ENCODE peak calls at places on chromosomes 2 and 18, in ten cellular contexts. Q is WTC11; E is dermis blood vessel endothelial cell; R is endothelial cell of umbilical vein; X is T follicular helper cell; B is RWPE1; G is stimulated activated CD8-positive, alpha-beta memory T cell treated with anti-CD3 and anti-CD28 coated beads, Interleukin-7, amount 100 ng/mL, for 48 hours; J is kidney tubule cell; V is left lung; K is AG10803. F is an unnamed sample.

GRCh38 chr18:76620326-76620813 is 125.3 kb upstream of the ZNF516 start:
- DNase-seq in B (no peak), V (peak), K (peak), J (peak), Q (peak), R (peak), E (peak), X (no peak), G (peak), F (no peak)

GRCh38 chr18:33841221-33841967 is 263.4 kb downstream of the ASXL3 start:
- DNase-seq in K (no peak), E (no peak), R (no peak), J (no peak), X (no peak), B (no peak), V (no peak), G (no peak), Q (no peak), F (no peak)

GRCh38 chr2:53829669-53830290 is 30.0 kb downstream of the GPR75 start:
- DNase-seq in B (no peak), X (no peak), E (no peak), K (no peak), R (no peak), G (no peak), J (no peak), V (no peak), Q (no peak), F (no peak)

GRCh38 chr2:49069829-49070228 is 84.5 kb downstream of the FSHR start:
- DNase-seq in R (no peak), V (no peak), J (peak), E (no peak), X (no peak), Q (no peak), B (no peak), G (no peak), K (no peak), F (no peak)

GRCh38 chr2:195542067-195542466 is 115.0 kb upstream of the SLC39A10 start:
- DNase-seq in G (no peak), J (no peak), K (no peak), Q (no peak), E (no peak), X (no peak), R (no peak), V (no peak), B (no peak), F (no peak)

GRCh38 chr2:165627463-165627862 is 158.0 kb downstream of the CSRNP3 start:
- DNase-seq in G (no peak), R (peak), K (peak), B (peak), V (no peak), J (peak), E (no peak), Q (no peak), X (no peak), F (no peak)

GRCh38 chr2:176158855-176159677 is 2.0 kb downstream of the HOXD3 start:
- DNase-seq in K (no peak), E (no peak), J (peak), G (no peak), R (no peak), Q (no peak), B (no peak), X (no peak), V (no peak), F (no peak)

GRCh38 chr2:138514173-138514572 is 12.6 kb downstream of the SPOPL start:
- DNase-seq in Q (no peak), G (no peak), K (no peak), E (no peak), B (no peak), R (no peak), X (no peak), V (no peak), J (no peak), F (no peak)

GRCh38 chr2:217491271-217491670 is 511.5 kb downstream of the TNS1 start:
- DNase-seq in R (no peak), G (no peak), Q (no peak), B (no peak), E (no peak), V (no peak), K (no peak), J (no peak), X (no peak), F (no peak)

GRCh38 chr2:30823452-30823851 is 16.2 kb upstream of the CAPN13 start:
- DNase-seq in G (no peak), Q (no peak), K (no peak), R (no peak), E (no peak), J (no peak), B (no peak), X (no peak), V (no peak), F (no peak)

GRCh38 chr2:71671203-71671602 is 217.8 kb downstream of the DYSF start:
- DNase-seq in X (no peak), B (no peak), R (no peak), J (no peak), E (no peak), Q (no peak), V (no peak), K (no peak), G (no peak), F (no peak)

GRCh38 chr2:182565941-182566567 is 139.2 kb upstream of the PDE1A start:
- DNase-seq in J (peak), E (no peak), Q (no peak), K (no peak), B (no peak), X (no peak), V (no peak), R (no peak), G (no peak), F (no peak)

GRCh38 chr2:149329068-149329467 is 1.3 kb upstream of the LYPD6 start:
- DNase-seq in X (no peak), B (peak), G (no peak), K (no peak), V (no peak), E (peak), R (peak), Q (peak), J (peak), F (no peak)

GRCh38 chr2:73494031-73494430 is 108.4 kb downstream of the ALMS1 start:
- DNase-seq in J (peak), X (no peak), V (no peak), B (peak), G (no peak), E (no peak), K (no peak), Q (no peak), R (no peak), F (no peak)

GRCh38 chr18:77407733-77408132 is 158.1 kb downstream of the GALR1 start:
- DNase-seq in K (no peak), R (no peak), V (no peak), G (no peak), E (no peak), Q (no peak), X (no peak), J (no peak), B (no peak), F (no peak)

GRCh38 chr2:119727493-119727892 is 32.2 kb upstream of the PTPN4 start:
- DNase-seq in E (no peak), V (no peak), Q (no peak), J (no peak), R (no peak), X (no peak), B (no peak), G (no peak), K (no peak), F (no peak)

GRCh38 chr2:148039783-148040182 is 18.9 kb downstream of the MBD5 start:
- DNase-seq in V (no peak), B (no peak), K (no peak), R (no peak), E (no peak), G (no peak), Q (no peak), X (no peak), J (no peak), F (no peak)

GRCh38 chr2:72948431-72948830 is 31.1 kb downstream of the EMX1 start:
- DNase-seq in E (no peak), V (peak), B (no peak), R (no peak), J (no peak), K (no peak), G (no peak), Q (no peak), X (no peak), F (no peak)

GRCh38 chr2:183995632-183996031 is 602.7 kb upstream of the ZNF804A start:
- DNase-seq in G (no peak), Q (no peak), R (no peak), K (no peak), V (no peak), X (no peak), E (no peak), B (no peak), J (peak), F (no peak)

GRCh38 chr2:86049529-86049928 is 56.2 kb downstream of the POLR1A start:
- DNase-seq in J (no peak), K (no peak), E (no peak), Q (no peak), B (no peak), G (no peak), V (no peak), X (no peak), R (no peak), F (no peak)

GRCh38 chr18:318791-319291 is 51.0 kb upstream of the THOC1 start:
- DNase-seq in B (no peak), V (no peak), K (no peak), J (no peak), R (no peak), X (no peak), E (no peak), Q (no peak), G (no peak), F (no peak)

F was measured in CD4-positive, alpha-beta T cell.